ENCODE peak calls at places on chromosomes 2 and 18, in eight cellular contexts. One of them, this sample, is unnamed.

GRCh38 chr2:137659616-137660015 is 304.7 kb upstream of the HNMT start:
- DNase-seq in choroid plexus epithelial cell: no peak
- DNase-seq in PC-9: no peak
- DNase-seq in foreskin fibroblast: no peak
- DNase-seq in astrocyte of the spinal cord: no peak
- DNase-seq in CD4-positive, alpha-beta T cell: no peak
- DNase-seq in H1: no peak
- DNase-seq in HFFc6: peak
- DNase-seq in this sample: no peak

GRCh38 chr18:37381554-37381953 is 184.0 kb downstream of the CELF4 start:
- DNase-seq in HFFc6: no peak
- DNase-seq in astrocyte of the spinal cord: no peak
- DNase-seq in choroid plexus epithelial cell: no peak
- DNase-seq in foreskin fibroblast: no peak
- DNase-seq in H1: no peak
- DNase-seq in CD4-positive, alpha-beta T cell: no peak
- DNase-seq in PC-9: no peak
- DNase-seq in this sample: no peak

GRCh38 chr2:168944065-168944464 is 43.0 kb downstream of the G6PC2 start:
- DNase-seq in foreskin fibroblast: no peak
- DNase-seq in astrocyte of the spinal cord: no peak
- DNase-seq in PC-9: no peak
- DNase-seq in H1: no peak
- DNase-seq in HFFc6: no peak
- DNase-seq in choroid plexus epithelial cell: no peak
- DNase-seq in CD4-positive, alpha-beta T cell: no peak
- DNase-seq in this sample: no peak

GRCh38 chr2:156896294-156896693 is 361.2 kb upstream of the GALNT5 start:
- DNase-seq in PC-9: no peak
- DNase-seq in HFFc6: peak
- DNase-seq in choroid plexus epithelial cell: peak
- DNase-seq in H1: no peak
- DNase-seq in foreskin fibroblast: peak
- DNase-seq in astrocyte of the spinal cord: peak
- DNase-seq in CD4-positive, alpha-beta T cell: no peak
- DNase-seq in this sample: no peak

GRCh38 chr2:74333175-74333574 is 10.0 kb downstream of the SLC4A5 start:
- DNase-seq in CD4-positive, alpha-beta T cell: no peak
- DNase-seq in astrocyte of the spinal cord: peak
- DNase-seq in PC-9: no peak
- DNase-seq in H1: peak
- DNase-seq in foreskin fibroblast: peak
- DNase-seq in HFFc6: peak
- DNase-seq in choroid plexus epithelial cell: peak
- DNase-seq in this sample: no peak

GRCh38 chr2:56167616-56168015 is 16.2 kb upstream of the CCDC85A start:
- DNase-seq in choroid plexus epithelial cell: peak
- DNase-seq in H1: no peak
- DNase-seq in HFFc6: no peak
- DNase-seq in PC-9: no peak
- DNase-seq in foreskin fibroblast: no peak
- DNase-seq in astrocyte of the spinal cord: peak
- DNase-seq in CD4-positive, alpha-beta T cell: no peak
- DNase-seq in this sample: no peak

GRCh38 chr2:45256173-45256866 is 247.1 kb upstream of the SIX2 start:
- DNase-seq in astrocyte of the spinal cord: no peak
- DNase-seq in PC-9: no peak
- DNase-seq in H1: no peak
- DNase-seq in foreskin fibroblast: no peak
- DNase-seq in CD4-positive, alpha-beta T cell: no peak
- DNase-seq in choroid plexus epithelial cell: no peak
- DNase-seq in HFFc6: no peak
- DNase-seq in this sample: no peak

GRCh38 chr2:72770879-72771461 is 54.9 kb downstream of the EXOC6B start:
- DNase-seq in PC-9: peak
- DNase-seq in astrocyte of the spinal cord: peak
- DNase-seq in CD4-positive, alpha-beta T cell: no peak
- DNase-seq in choroid plexus epithelial cell: peak
- DNase-seq in foreskin fibroblast: peak
- DNase-seq in HFFc6: peak
- DNase-seq in H1: no peak
- DNase-seq in this sample: peak

GRCh38 chr18:10205136-10205535 is 249.3 kb upstream of the APCDD1 start:
- DNase-seq in PC-9: no peak
- DNase-seq in astrocyte of the spinal cord: peak
- DNase-seq in CD4-positive, alpha-beta T cell: no peak
- DNase-seq in choroid plexus epithelial cell: peak
- DNase-seq in H1: no peak
- DNase-seq in foreskin fibroblast: peak
- DNase-seq in HFFc6: no peak
- DNase-seq in this sample: no peak

GRCh38 chr2:238868616-238869292 is 20.9 kb downstream of the TWIST2 start:
- DNase-seq in choroid plexus epithelial cell: no peak
- DNase-seq in PC-9: no peak
- DNase-seq in H1: no peak
- DNase-seq in HFFc6: peak
- DNase-seq in foreskin fibroblast: peak
- DNase-seq in astrocyte of the spinal cord: peak
- DNase-seq in CD4-positive, alpha-beta T cell: no peak
- DNase-seq in this sample: no peak

GRCh38 chr18:25316619-25317018 is 35.3 kb downstream of the ZNF521 start:
- DNase-seq in astrocyte of the spinal cord: no peak
- DNase-seq in choroid plexus epithelial cell: no peak
- DNase-seq in HFFc6: no peak
- DNase-seq in foreskin fibroblast: no peak
- DNase-seq in PC-9: no peak
- DNase-seq in H1: no peak
- DNase-seq in CD4-positive, alpha-beta T cell: no peak
- DNase-seq in this sample: no peak

GRCh38 chr2:166357068-166357949 is 18.4 kb downstream of the SCN9A start:
- DNase-seq in CD4-positive, alpha-beta T cell: no peak
- DNase-seq in PC-9: no peak
- DNase-seq in HFFc6: no peak
- DNase-seq in H1: no peak
- DNase-seq in choroid plexus epithelial cell: no peak
- DNase-seq in astrocyte of the spinal cord: no peak
- DNase-seq in foreskin fibroblast: no peak
- DNase-seq in this sample: no peak

GRCh38 chr2:169172076-169172735 is 102.8 kb downstream of the DHRS9 start:
- DNase-seq in astrocyte of the spinal cord: peak
- DNase-seq in HFFc6: no peak
- DNase-seq in H1: no peak
- DNase-seq in CD4-positive, alpha-beta T cell: no peak
- DNase-seq in choroid plexus epithelial cell: peak
- DNase-seq in PC-9: no peak
- DNase-seq in foreskin fibroblast: no peak
- DNase-seq in this sample: no peak

GRCh38 chr2:240319855-240320560 is 115.5 kb upstream of the GPC1 start:
- DNase-seq in foreskin fibroblast: peak
- DNase-seq in H1: no peak
- DNase-seq in choroid plexus epithelial cell: peak
- DNase-seq in astrocyte of the spinal cord: peak
- DNase-seq in PC-9: no peak
- DNase-seq in HFFc6: peak
- DNase-seq in CD4-positive, alpha-beta T cell: no peak
- DNase-seq in this sample: no peak

GRCh38 chr2:227324671-227325055 is 388 bp upstream of the MFF start:
- DNase-seq in H1: peak
- DNase-seq in PC-9: no peak
- DNase-seq in CD4-positive, alpha-beta T cell: no peak
- DNase-seq in foreskin fibroblast: peak
- DNase-seq in astrocyte of the spinal cord: no peak
- DNase-seq in HFFc6: no peak
- DNase-seq in choroid plexus epithelial cell: peak
- DNase-seq in this sample: no peak

GRCh38 chr2:143451622-143452021 is 322.4 kb downstream of the ARHGAP15 start:
- DNase-seq in CD4-positive, alpha-beta T cell: no peak
- DNase-seq in PC-9: no peak
- DNase-seq in H1: no peak
- DNase-seq in choroid plexus epithelial cell: no peak
- DNase-seq in HFFc6: peak
- DNase-seq in astrocyte of the spinal cord: peak
- DNase-seq in foreskin fibroblast: no peak
- DNase-seq in this sample: no peak

GRCh38 chr2:227716501-227716900 is 1.3 kb downstream of the SLC19A3 start:
- DNase-seq in HFFc6: no peak
- DNase-seq in PC-9: no peak
- DNase-seq in H1: no peak
- DNase-seq in astrocyte of the spinal cord: no peak
- DNase-seq in foreskin fibroblast: no peak
- DNase-seq in choroid plexus epithelial cell: no peak
- DNase-seq in CD4-positive, alpha-beta T cell: no peak
- DNase-seq in this sample: no peak

GRCh38 chr2:136117909-136118818 is at the start of gene CXCR4:
- DNase-seq in foreskin fibroblast: no peak
- DNase-seq in PC-9: no peak
- DNase-seq in astrocyte of the spinal cord: peak
- DNase-seq in CD4-positive, alpha-beta T cell: peak
- DNase-seq in HFFc6: no peak
- DNase-seq in H1: peak
- DNase-seq in choroid plexus epithelial cell: peak
- DNase-seq in this sample: peak

GRCh38 chr2:217632036-217632435 is 370.8 kb downstream of the TNS1 start:
- DNase-seq in H1: no peak
- DNase-seq in foreskin fibroblast: no peak
- DNase-seq in HFFc6: no peak
- DNase-seq in CD4-positive, alpha-beta T cell: no peak
- DNase-seq in choroid plexus epithelial cell: no peak
- DNase-seq in PC-9: no peak
- DNase-seq in astrocyte of the spinal cord: no peak
- DNase-seq in this sample: no peak

GRCh38 chr2:222404126-222404891 is 20.0 kb upstream of the SGPP2 start:
- DNase-seq in choroid plexus epithelial cell: no peak
- DNase-seq in H1: no peak
- DNase-seq in HFFc6: no peak
- DNase-seq in PC-9: no peak
- DNase-seq in CD4-positive, alpha-beta T cell: no peak
- DNase-seq in foreskin fibroblast: no peak
- DNase-seq in astrocyte of the spinal cord: no peak
- DNase-seq in this sample: no peak

DNA sequence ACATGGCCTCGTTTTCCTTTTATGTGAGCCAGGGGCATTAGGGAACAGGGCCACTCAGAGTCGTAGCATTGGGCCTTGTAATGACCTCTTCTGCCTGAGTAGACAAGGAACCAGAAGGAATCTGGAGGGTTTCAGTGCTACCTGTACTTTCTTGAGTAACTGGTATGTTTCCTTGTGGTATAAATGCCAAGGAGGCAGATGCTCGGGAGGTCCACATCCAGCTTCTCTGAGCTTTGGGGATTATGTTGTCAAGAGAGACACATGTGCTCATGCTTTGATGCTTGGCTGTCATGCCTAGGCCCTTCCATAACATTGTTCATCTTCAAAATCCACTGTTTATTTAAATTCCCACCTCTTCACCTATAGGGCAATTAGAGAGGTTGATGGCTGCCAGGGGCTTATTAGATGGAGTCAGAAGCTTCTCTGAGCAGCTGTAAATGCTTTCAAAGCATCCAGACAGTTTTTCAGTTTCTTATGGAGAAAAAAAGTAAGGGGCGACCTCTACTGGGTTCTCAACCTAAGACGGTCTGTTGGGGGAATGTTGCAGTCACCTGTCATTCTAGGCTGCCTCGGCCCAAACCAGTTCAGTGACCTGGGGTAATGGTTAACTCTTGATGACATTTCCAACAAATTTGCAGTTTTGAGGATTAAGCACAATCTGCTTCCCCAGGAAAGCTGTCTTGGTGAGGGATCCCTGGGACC is 26.5 kb downstream of the FOSL2 start:
- DNase-seq in CD4-positive, alpha-beta T cell: peak
- DNase-seq in HFFc6: no peak
- DNase-seq in foreskin fibroblast: no peak
- DNase-seq in astrocyte of the spinal cord: peak
- DNase-seq in PC-9: no peak
- DNase-seq in choroid plexus epithelial cell: no peak
- DNase-seq in H1: no peak
- DNase-seq in this sample: no peak
- TF ChIP-seq CTCF in CD4-positive, alpha-beta T cell: no peak
- TF ChIP-seq CTCF in HFFc6: no peak
- TF ChIP-seq CTCF in foreskin fibroblast: no peak
- TF ChIP-seq CTCF in astrocyte of the spinal cord: no peak
- TF ChIP-seq CTCF in PC-9: no peak
- TF ChIP-seq CTCF in choroid plexus epithelial cell: peak
- TF ChIP-seq CTCF in H1: no peak
- TF ChIP-seq CTCF in this sample: no peak

GRCh38 chr18:48317781-48318381 is 91.3 kb downstream of the ZBTB7C start:
- DNase-seq in HFFc6: no peak
- DNase-seq in H1: no peak
- DNase-seq in CD4-positive, alpha-beta T cell: no peak
- DNase-seq in foreskin fibroblast: no peak
- DNase-seq in PC-9: no peak
- DNase-seq in astrocyte of the spinal cord: no peak
- DNase-seq in choroid plexus epithelial cell: no peak
- DNase-seq in this sample: no peak
- TF ChIP-seq CTCF in HFFc6: peak
- TF ChIP-seq CTCF in H1: peak
- TF ChIP-seq CTCF in CD4-positive, alpha-beta T cell: no peak
- TF ChIP-seq CTCF in foreskin fibroblast: no peak
- TF ChIP-seq CTCF in PC-9: peak
- TF ChIP-seq CTCF in astrocyte of the spinal cord: no peak
- TF ChIP-seq CTCF in choroid plexus epithelial cell: peak
- TF ChIP-seq CTCF in this sample: no peak

DNA sequence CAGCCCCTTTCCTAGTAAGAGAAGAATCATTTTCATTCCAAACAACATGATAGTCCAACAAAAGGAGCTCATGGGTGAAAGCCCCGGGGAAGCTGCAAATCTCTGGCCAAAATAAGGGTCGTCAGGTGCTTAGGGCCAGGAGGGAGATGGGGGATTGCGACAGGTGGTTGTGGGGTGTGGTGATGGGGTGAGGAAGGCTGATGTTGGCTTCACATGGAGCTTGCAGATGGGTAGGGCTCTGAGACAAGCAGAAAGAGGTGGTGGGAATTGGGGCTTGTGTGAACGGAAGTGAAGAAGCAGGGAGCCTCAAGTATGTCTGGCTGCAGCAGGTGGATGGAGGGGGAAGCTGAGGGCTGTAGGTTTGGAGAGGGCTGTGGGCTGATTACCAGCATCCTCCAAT is 126.1 kb downstream of the CLIP4 start:
- DNase-seq in astrocyte of the spinal cord: no peak
- DNase-seq in foreskin fibroblast: no peak
- DNase-seq in HFFc6: no peak
- DNase-seq in CD4-positive, alpha-beta T cell: no peak
- DNase-seq in PC-9: no peak
- DNase-seq in choroid plexus epithelial cell: no peak
- DNase-seq in H1: no peak
- DNase-seq in this sample: no peak
- TF ChIP-seq CTCF in astrocyte of the spinal cord: no peak
- TF ChIP-seq CTCF in foreskin fibroblast: no peak
- TF ChIP-seq CTCF in HFFc6: no peak
- TF ChIP-seq CTCF in CD4-positive, alpha-beta T cell: no peak
- TF ChIP-seq CTCF in PC-9: no peak
- TF ChIP-seq CTCF in choroid plexus epithelial cell: no peak
- TF ChIP-seq CTCF in H1: no peak
- TF ChIP-seq CTCF in this sample: no peak

DNA sequence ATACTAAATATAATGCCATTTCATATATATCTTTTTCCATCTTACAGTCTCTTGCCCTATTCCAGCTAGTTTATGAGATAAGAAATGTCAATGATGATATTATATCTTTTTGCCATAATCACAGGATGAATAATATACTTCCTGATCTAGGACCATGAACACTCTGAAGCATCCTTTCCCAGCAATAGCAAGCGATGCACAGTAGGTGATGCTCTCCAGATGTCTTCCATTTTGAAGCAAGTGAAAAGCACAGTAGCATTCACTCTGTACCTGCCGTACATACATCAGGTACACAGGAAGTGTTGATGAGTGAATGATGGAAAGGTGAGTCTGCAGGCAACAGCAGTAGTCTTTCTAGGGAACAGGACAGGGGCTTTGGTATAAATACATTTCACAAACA is 8.6 kb upstream of the SULT1C4 start:
- DNase-seq in HFFc6: no peak
- DNase-seq in H1: no peak
- DNase-seq in CD4-positive, alpha-beta T cell: no peak
- DNase-seq in foreskin fibroblast: no peak
- DNase-seq in astrocyte of the spinal cord: no peak
- DNase-seq in choroid plexus epithelial cell: no peak
- DNase-seq in PC-9: no peak
- DNase-seq in this sample: no peak
- TF ChIP-seq CTCF in HFFc6: no peak
- TF ChIP-seq CTCF in H1: no peak
- TF ChIP-seq CTCF in CD4-positive, alpha-beta T cell: no peak
- TF ChIP-seq CTCF in foreskin fibroblast: no peak
- TF ChIP-seq CTCF in astrocyte of the spinal cord: no peak
- TF ChIP-seq CTCF in choroid plexus epithelial cell: peak
- TF ChIP-seq CTCF in PC-9: no peak
- TF ChIP-seq CTCF in this sample: no peak

This sample was measured in D721Med.